ENCODE peak calls at places on chromosomes 3 and 15, in eight cellular contexts. Q is BJ, V is cardiac muscle cell, H is MM.1S, E is GM23338, C is NT2/D1, Y is gastrocnemius medialis, J is heart left ventricle. A is an unnamed sample. For H3K36me3 and H3K27me3, the result is how much of the 10 kb centered on the place peaks cover.

GRCh38 chr15:41727143-41727542 is 47.1 kb upstream of the MAPKBP1 start:
- DNase-seq in Q (peak), C (no peak), E (no peak), J (no peak), V (peak), Y (no peak), H (no peak), A (no peak)

GRCh38 chr3:8445861-8446260 is 55.8 kb upstream of the LMCD1 start:
- DNase-seq in V (peak), Y (no peak), Q (peak), H (no peak), C (no peak), E (no peak), J (no peak), A (no peak)

GRCh38 chr3:43273429-43273828 is 12.9 kb upstream of the SNRK start:
- DNase-seq in V (no peak), C (no peak), J (no peak), Y (no peak), E (no peak), Q (no peak), H (no peak), A (no peak)

GRCh38 chr3:55875137-55875536 is 388.0 kb upstream of the WNT5A start:
- DNase-seq in E (no peak), H (no peak), J (no peak), Y (no peak), Q (no peak), C (no peak), V (no peak), A (no peak)

GRCh38 chr3:191026746-191027145 is 164.3 kb upstream of the GMNC start:
- DNase-seq in Y (no peak), Q (no peak), C (no peak), J (no peak), V (no peak), H (no peak), E (no peak), A (no peak)

GRCh38 chr3:35322070-35322469 is 317.3 kb upstream of the ARPP21 start:
- DNase-seq in J (no peak), E (no peak), Q (no peak), V (peak), H (no peak), C (no peak), Y (no peak), A (no peak)

GRCh38 chr3:147381610-147382009 is 24.7 kb downstream of the ZIC4 start:
- DNase-seq in Q (no peak), E (peak), J (no peak), Y (no peak), C (no peak), H (no peak), V (no peak), A (no peak)

GRCh38 chr15:90154861-90155626 is 46.1 kb upstream of the SEMA4B start:
- DNase-seq in C (no peak), Q (peak), J (no peak), E (no peak), V (peak), Y (no peak), H (no peak), A (no peak)

GRCh38 chr3:57556459-57557087 is 499 bp downstream of the PDE12 start:
- DNase-seq in Q (no peak), V (peak), J (peak), C (no peak), Y (peak), H (peak), E (no peak), A (no peak)

GRCh38 chr15:63857459-63857856 is 23.7 kb upstream of the HERC1 start:
- DNase-seq in J (no peak), H (no peak), E (no peak), V (no peak), C (no peak), Q (no peak), Y (no peak), A (no peak)
- H3K4me3 ChIP-seq in J (no peak), H (no peak), E (no peak), V (no peak), C (no peak), Q (no peak), Y (no peak), A (no peak)

GRCh38 chr3:123291404-123291803 is 89.7 kb downstream of the SEC22A start:
- DNase-seq in V (no peak), Q (no peak), H (no peak), E (no peak), Y (no peak), C (no peak), J (no peak), A (peak)
- H3K36me3 ChIP-seq in V (under half), Q (under half), H (under half), E (under half), Y (under half), C (under half), J (under half), A (under half)

DNA sequence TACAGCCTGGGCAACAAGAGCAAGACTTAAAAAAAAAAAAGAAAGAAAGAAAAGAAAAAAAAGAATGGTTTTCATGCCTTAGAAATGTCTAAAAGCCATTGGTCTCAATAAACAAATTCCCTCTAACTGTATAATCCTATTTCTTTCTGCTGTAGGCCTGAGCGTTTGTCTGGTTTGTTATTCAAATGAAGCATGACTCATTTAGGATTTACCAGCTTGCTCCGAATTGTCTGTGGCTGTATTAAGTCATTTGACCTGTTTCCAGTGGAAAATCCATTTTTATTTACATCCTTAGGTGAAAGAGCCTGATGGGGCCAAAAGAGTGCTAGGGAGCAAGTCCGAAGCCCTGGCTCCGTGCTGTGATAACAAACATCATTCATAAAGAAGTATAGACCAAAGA is 73.8 kb downstream of the BDH1 start:
- DNase-seq in H (no peak), E (peak), Y (no peak), V (no peak), C (peak), J (no peak), Q (no peak), A (peak)
- H3K27me3 ChIP-seq in H (under half), E (under half), Y (under half), V (under half), C (under half), J (under half), Q (under half), A (under half)

GRCh38 chr3:133965033-133965570 is 64.6 kb downstream of the SLCO2A1 start:
- DNase-seq in Q (no peak), V (peak), C (no peak), E (no peak), J (no peak), Y (no peak), H (no peak), A (no peak)

GRCh38 chr3:133965906-133966305 is 63.8 kb downstream of the SLCO2A1 start:
- DNase-seq in E (no peak), V (no peak), Q (no peak), H (no peak), C (no peak), Y (no peak), J (no peak), A (no peak)

GRCh38 chr3:133964547-133964946 is 65.2 kb downstream of the SLCO2A1 start:
- DNase-seq in Q (no peak), J (no peak), C (no peak), H (no peak), E (peak), Y (no peak), V (no peak), A (peak)

GRCh38 chr3:133963657-133964396 is 65.9 kb downstream of the SLCO2A1 start:
- DNase-seq in Q (no peak), E (no peak), V (no peak), H (no peak), J (no peak), Y (peak), C (no peak), A (no peak)

GRCh38 chr3:133962879-133963278 is 66.8 kb downstream of the SLCO2A1 start:
- DNase-seq in E (no peak), H (no peak), J (no peak), V (peak), Y (no peak), Q (peak), C (no peak), A (no peak)
- H3K4me3 ChIP-seq in E (no peak), H (no peak), J (no peak), V (no peak), Y (no peak), Q (no peak), C (no peak), A (no peak)

DNA sequence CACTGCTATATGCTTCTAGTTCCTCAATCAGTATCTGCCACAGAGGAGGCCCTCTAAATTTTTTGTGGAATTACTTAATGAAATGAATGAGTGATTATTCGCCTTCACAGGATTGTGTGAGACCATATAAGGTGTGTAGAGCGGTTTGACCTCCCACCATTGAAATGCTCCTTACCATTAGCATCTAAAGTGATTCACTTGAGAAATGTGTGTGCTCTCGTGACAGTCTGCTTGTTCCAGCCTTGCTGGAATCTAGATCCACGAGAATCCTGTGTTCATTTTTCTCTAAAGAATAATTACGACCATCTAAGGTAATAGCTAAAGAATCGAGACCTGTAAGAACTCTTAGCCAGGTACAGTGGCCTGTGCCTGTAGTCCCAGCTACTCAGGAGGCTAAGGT is 126.9 kb downstream of the FNDC3B start:
- DNase-seq in C (no peak), J (no peak), Y (no peak), V (no peak), H (no peak), Q (no peak), E (no peak), A (no peak)
- H3K36me3 ChIP-seq in C (under half), J (under half), Y (under half), V (under half), H (under half), Q (under half), E (under half), A (under half)

GRCh38 chr3:192913540-192913939 is 4.1 kb downstream of the MB21D2 start:
- DNase-seq in Y (no peak), C (no peak), V (no peak), H (no peak), J (no peak), Q (no peak), E (no peak), A (no peak)

GRCh38 chr3:192915724-192916123 is 1.9 kb downstream of the MB21D2 start:
- DNase-seq in C (no peak), Q (no peak), V (no peak), H (no peak), J (no peak), E (no peak), Y (no peak), A (no peak)

GRCh38 chr3:192915306-192915705 is 2.4 kb downstream of the MB21D2 start:
- DNase-seq in H (peak), J (no peak), C (peak), Y (no peak), V (peak), E (peak), Q (no peak), A (peak)

GRCh38 chr3:192916455-192917257 is 1.0 kb downstream of the MB21D2 start:
- DNase-seq in Q (no peak), Y (peak), V (peak), C (peak), J (peak), H (no peak), E (peak), A (peak)

DNA sequence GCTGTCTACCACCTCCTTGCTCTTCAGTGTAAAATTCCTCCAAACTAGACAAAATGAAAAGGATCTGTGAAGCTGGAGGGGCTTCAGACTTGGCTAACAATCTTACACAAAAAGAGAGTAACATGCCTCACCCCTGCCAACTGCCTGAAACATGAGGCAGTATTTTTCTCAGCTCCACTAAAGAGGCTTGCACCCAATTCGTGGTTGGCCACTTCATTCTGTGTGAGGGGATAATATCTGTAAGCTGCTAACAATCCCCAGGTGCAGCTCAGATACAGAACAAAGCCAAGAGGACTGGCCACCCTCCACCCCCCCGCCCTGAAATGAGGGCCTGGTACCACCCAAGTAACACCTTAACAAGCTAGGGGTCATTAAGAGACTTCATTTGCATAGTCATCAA is 2.8 kb downstream of the MB21D2 start:
- DNase-seq in C (no peak), H (no peak), Y (no peak), Q (no peak), V (no peak), J (no peak), E (no peak), A (no peak)
- H3K27me3 ChIP-seq in C (under half), H (under half), Y (under half), Q (under half), V (under half), J (under half), E (under half), A (under half)

GRCh38 chr3:32818431-32819085 is 761 bp downstream of the TRIM71 start:
- DNase-seq in H (no peak), Q (no peak), J (no peak), E (no peak), Y (no peak), C (no peak), V (no peak), A (no peak)
- H3K4me3 ChIP-seq in H (no peak), Q (no peak), J (peak), E (peak), Y (no peak), C (peak), V (peak), A (peak)